ENCODE peak calls at places on chromosomes 6 and 20, in seven cellular contexts. E, D, I, A, Z, G and Y are unnamed samples.

GRCh38 chr20:33539129-33539528 is 49.2 kb downstream of the CBFA2T2 start:
- DNase-seq in E (no peak), D (peak), I (no peak), A (no peak), Z (no peak), G (no peak), Y (no peak)

GRCh38 chr6:13500264-13500663 is 12.9 kb upstream of the GFOD1 start:
- DNase-seq in E (no peak), D (peak), I (no peak), A (no peak), Z (peak), G (no peak), Y (peak)

GRCh38 chr6:108235121-108235520 is 25.7 kb downstream of the SNX3 start:
- DNase-seq in E (no peak), D (no peak), I (no peak), A (no peak), Z (no peak), G (no peak), Y (no peak)

GRCh38 chr6:111013144-111013905 is 31.5 kb downstream of the RPF2 start:
- DNase-seq in E (no peak), D (no peak), I (no peak), A (no peak), Z (no peak), G (no peak), Y (no peak)

GRCh38 chr6:21754891-21755290 is 161.3 kb downstream of the SOX4 start:
- DNase-seq in E (no peak), D (peak), I (no peak), A (no peak), Z (no peak), G (no peak), Y (peak)

GRCh38 chr6:106974999-106975698 is 620 bp upstream of the CD24 start:
- DNase-seq in E (peak), D (peak), I (peak), A (no peak), Z (peak), G (no peak), Y (peak)

GRCh38 chr6:22737331-22737730 is 168.0 kb downstream of the HDGFL1 start:
- DNase-seq in E (no peak), D (peak), I (no peak), A (no peak), Z (peak), G (no peak), Y (peak)

GRCh38 chr6:3523288-3523670 is 66.4 kb upstream of the SLC22A23 start:
- DNase-seq in E (no peak), D (no peak), I (no peak), A (no peak), Z (no peak), G (no peak), Y (no peak)

DNA sequence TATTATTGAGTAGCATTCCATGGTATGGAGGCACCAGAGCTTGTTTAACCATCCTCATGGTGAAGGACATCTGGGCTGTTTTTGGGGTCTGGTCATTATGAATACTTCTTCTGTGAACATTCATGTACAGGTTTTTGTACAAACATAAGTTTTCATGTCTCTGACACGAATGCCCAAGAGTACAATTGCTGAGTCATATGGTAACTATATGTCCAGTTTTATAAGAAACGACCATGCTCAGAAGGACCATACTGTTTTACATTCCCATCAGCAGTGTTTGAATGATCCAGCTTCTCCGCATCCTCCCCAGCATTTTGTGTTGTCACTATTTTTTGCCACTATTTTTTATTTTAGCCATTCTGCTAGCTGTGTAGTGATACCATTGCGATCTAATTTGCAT is 188.6 kb downstream of the KHDC1L start:
- DNase-seq in E (no peak), D (no peak), I (no peak), A (no peak), Z (no peak), G (no peak), Y (no peak)
- H3K27ac ChIP-seq in E (no peak), D (no peak), I (no peak), A (no peak), Z (no peak), G (no peak), Y (no peak)

DNA sequence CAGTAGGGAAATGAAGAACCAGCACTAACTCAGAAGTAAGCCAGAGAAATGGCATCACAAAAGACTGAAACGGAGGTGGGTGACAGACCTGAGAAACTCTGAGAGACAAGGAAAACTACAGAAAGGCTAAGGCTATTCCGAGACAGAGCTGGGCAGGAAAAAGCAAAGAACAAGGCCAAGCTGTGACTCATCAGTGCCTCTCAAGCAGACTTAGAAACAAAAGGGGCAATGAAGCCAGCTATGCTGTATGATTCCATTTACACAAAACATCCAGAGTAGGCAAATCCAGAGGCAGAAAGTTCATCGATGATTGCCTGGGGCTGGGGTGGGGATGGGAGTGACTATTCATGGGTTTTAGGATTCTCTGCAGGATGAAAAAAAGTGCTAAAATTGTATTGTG is 50.0 kb downstream of the SLC23A2 start:
- DNase-seq in E (no peak), D (peak), I (no peak), A (no peak), Z (peak), G (peak), Y (peak)
- H3K27ac ChIP-seq in E (peak), D (peak), I (peak), A (no peak), Z (peak), G (peak), Y (peak)

GRCh38 chr20:61786230-61786629 is 279.5 kb downstream of the TAF4 start:
- DNase-seq in E (no peak), D (no peak), I (no peak), A (no peak), Z (no peak), G (no peak), Y (no peak)
- H3K27ac ChIP-seq in E (no peak), D (no peak), I (no peak), A (no peak), Z (no peak), G (no peak), Y (no peak)

DNA sequence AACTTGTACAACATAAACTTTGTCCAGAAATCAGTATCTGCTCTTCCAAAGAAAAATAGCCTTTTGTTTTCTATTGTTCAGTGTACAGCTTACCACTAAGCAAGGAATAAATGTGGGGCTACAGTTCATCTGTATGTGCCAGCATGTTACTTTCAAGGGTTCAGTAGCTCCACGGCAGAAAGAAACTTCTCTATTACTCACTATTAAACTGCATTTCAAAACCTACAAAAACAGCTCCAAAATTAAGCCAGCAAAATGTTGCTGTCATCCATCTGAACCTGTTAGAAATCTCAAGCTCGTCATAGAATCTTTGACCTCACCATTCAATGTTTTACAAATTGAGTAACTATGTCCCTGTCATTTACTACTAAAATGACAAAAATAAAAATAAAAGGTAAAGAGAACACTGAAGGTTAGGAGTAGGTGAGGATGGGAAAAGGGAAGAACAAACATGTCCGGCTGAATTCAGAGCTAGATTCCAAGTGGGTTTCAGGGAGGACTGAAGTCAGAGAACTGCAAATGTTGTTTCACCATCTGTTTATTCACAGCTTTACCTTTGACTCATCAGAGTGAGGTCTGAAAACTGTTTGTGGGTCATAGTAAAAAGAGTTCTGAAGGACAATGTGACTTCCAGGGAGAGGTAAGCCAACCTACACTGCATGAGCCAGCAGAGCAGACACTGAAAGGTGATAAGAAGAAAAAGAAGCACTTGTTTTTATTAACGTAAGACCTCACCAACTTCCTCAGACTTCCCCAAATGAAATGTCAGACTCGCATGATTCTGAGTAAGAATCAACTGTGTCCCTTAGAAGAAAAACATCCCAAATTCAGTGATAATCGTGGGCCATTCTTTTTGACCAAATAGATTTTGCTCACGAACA is 62.0 kb downstream of the ATXN1 start:
- DNase-seq in E (no peak), D (peak), I (no peak), A (no peak), Z (no peak), G (no peak), Y (peak)
- H3K27ac ChIP-seq in E (peak), D (peak), I (no peak), A (peak), Z (no peak), G (peak), Y (peak)

GRCh38 chr6:42226251-42227143 is 8.8 kb upstream of the MRPS10 start:
- DNase-seq in E (no peak), D (peak), I (no peak), A (no peak), Z (no peak), G (no peak), Y (peak)

GRCh38 chr6:42228305-42228704 is 10.6 kb upstream of the MRPS10 start:
- DNase-seq in E (no peak), D (no peak), I (no peak), A (no peak), Z (no peak), G (no peak), Y (no peak)

GRCh38 chr6:42225043-42225368 is 7.3 kb upstream of the MRPS10 start:
- DNase-seq in E (no peak), D (no peak), I (no peak), A (no peak), Z (no peak), G (no peak), Y (no peak)

GRCh38 chr6:42225419-42225818 is 7.8 kb upstream of the MRPS10 start:
- DNase-seq in E (no peak), D (no peak), I (no peak), A (no peak), Z (no peak), G (no peak), Y (no peak)

DNA sequence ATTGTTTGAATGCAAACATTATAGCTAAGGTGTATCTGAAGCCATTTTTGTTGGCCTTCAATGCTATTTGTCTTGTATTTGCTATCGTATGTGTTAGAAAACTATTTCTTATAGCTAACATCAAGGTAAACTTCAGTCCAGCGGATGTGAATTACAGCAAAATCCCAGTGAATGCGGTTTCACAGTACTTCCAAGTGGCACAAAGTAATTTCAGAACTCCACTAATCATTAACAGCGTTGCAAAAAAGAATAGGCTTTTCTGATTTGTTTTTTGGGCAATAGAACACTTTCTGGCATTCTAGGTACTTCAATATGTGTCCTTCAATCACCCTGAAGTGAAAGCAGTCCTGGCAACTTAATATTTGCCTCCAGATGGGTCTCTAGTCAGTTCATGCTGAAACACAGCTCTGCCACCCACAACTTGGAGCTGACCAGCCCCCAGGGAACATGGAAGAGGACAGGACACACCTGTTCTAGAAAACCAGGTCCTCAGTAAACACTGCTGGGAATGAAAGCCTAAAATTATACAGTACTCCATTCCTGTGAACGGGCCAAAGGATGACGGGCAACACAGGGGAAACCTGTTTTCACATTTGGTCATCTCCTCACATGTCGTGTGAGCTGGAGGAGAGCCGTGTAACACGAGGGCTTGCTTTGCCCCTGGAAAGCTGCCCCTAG is 9.7 kb upstream of the MRPS10 start:
- DNase-seq in E (no peak), D (peak), I (no peak), A (no peak), Z (no peak), G (no peak), Y (peak)
- H3K27ac ChIP-seq in E (peak), D (peak), I (no peak), A (no peak), Z (no peak), G (no peak), Y (peak)